ENCODE peak calls at places on chromosome 6, in eight cellular contexts. K, P, F, X, R, B, O and Q are unnamed samples.

GRCh38 chr6:17469006-17469972 is 75.9 kb downstream of the CAP2 start:
- DNase-seq in K (no peak), P (no peak), F (no peak), X (no peak), R (no peak), B (no peak), O (no peak), Q (no peak)

GRCh38 chr6:134676307-134677281 is 273.3 kb downstream of the ALDH8A1 start:
- DNase-seq in K (peak; percentile 59), P (no peak), F (peak; percentile 69), X (no peak), R (no peak), B (no peak), O (no peak), Q (no peak)

GRCh38 chr6:144477396-144477795 is 192.3 kb downstream of the UTRN start:
- DNase-seq in K (no peak), P (no peak), F (no peak), X (no peak), R (no peak), B (no peak), O (no peak), Q (no peak)

GRCh38 chr6:142946181-142946923 is 1.4 kb upstream of the HIVEP2 start:
- DNase-seq in K (peak; percentile 95), P (peak; percentile 77), F (peak; percentile 99), X (peak; percentile 100), R (peak; percentile 98), B (peak; percentile 91), O (peak; percentile 99), Q (peak; percentile 99)

GRCh38 chr6:169160855-169161560 is 92.6 kb downstream of the THBS2 start:
- DNase-seq in K (no peak), P (no peak), F (no peak), X (no peak), R (no peak), B (no peak), O (no peak), Q (peak; percentile 77)

GRCh38 chr6:151069641-151070040 is 170.1 kb upstream of the AKAP12 start:
- DNase-seq in K (no peak), P (no peak), F (no peak), X (no peak), R (no peak), B (no peak), O (no peak), Q (peak; percentile 77)

GRCh38 chr6:149080511-149080910 is 237.0 kb upstream of the TAB2 start:
- DNase-seq in K (no peak), P (no peak), F (no peak), X (no peak), R (no peak), B (no peak), O (no peak), Q (no peak)

GRCh38 chr6:82006027-82006738 is 241.4 kb downstream of the IBTK start:
- DNase-seq in K (no peak), P (peak; percentile 24), F (peak; percentile 23), X (peak; percentile 15), R (peak; percentile 10), B (peak; percentile 44), O (no peak), Q (no peak)

GRCh38 chr6:71419217-71419953 is 130.8 kb downstream of the OGFRL1 start:
- DNase-seq in K (no peak), P (no peak), F (no peak), X (no peak), R (peak; percentile 22), B (no peak), O (peak; percentile 24), Q (no peak)

GRCh38 chr6:110813813-110814487 is 1.3 kb downstream of the CDK19 start:
- DNase-seq in K (no peak), P (peak; percentile 66), F (peak; percentile 40), X (no peak), R (no peak), B (peak; percentile 17), O (no peak), Q (no peak)

GRCh38 chr6:10404799-10405524 is 9.9 kb downstream of the TFAP2A start:
- DNase-seq in K (no peak), P (no peak), F (no peak), X (no peak), R (no peak), B (no peak), O (no peak), Q (peak; percentile 87)

GRCh38 chr6:10406556-10406955 is 8.3 kb downstream of the TFAP2A start:
- DNase-seq in K (no peak), P (no peak), F (no peak), X (no peak), R (no peak), B (no peak), O (no peak), Q (no peak)

GRCh38 chr6:10409160-10409765 is 5.6 kb downstream of the TFAP2A start:
- DNase-seq in K (no peak), P (no peak), F (no peak), X (no peak), R (no peak), B (no peak), O (no peak), Q (no peak)

GRCh38 chr6:10407674-10408054 is 7.2 kb downstream of the TFAP2A start:
- DNase-seq in K (no peak), P (no peak), F (no peak), X (no peak), R (no peak), B (no peak), O (no peak), Q (no peak)

DNA sequence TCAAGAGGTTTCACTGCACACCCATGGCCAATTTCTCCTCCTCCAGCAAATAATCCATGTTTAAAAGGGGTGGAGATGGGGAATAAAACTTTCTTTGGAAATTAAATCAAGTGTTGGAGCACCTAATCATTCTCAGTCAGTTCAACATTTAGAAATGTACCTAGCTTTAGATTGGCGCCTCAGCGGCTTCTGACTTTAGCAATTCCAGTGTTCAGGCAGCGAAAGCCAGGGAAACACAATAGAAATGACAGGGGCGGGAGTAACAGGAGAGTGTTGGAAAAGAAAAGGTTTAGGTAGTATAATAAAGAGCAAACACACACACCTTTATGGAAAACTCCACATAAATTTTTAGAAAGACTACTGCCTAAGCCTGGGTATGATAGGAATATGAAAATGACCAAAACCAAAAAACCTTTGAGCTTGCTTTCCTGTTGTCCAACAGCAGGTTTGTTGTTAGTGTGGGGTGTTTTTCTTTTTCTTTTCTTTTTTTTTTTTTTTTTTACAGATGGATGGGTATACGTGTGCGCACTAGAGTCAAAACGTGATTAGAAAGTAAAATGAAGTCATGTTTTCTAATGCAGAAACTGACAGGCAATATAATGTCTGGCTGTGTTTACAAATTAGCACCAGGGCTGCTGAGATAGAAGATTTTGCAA is 7.7 kb downstream of the TFAP2A start:
- DNase-seq in K (no peak), P (no peak), F (no peak), X (no peak), R (no peak), B (peak; percentile 58), O (no peak), Q (peak; percentile 22)
- H3K4me3 ChIP-seq in K (no peak overlapping the region), P (no peak overlapping the region), F (no peak overlapping the region), X (no peak overlapping the region), R (no peak overlapping the region), B (no peak overlapping the region), O (no peak overlapping the region), Q (no peak overlapping the region)

GRCh38 chr6:170259301-170259700 is 31.6 kb downstream of the DLL1 start:
- DNase-seq in K (peak; percentile 21), P (no peak), F (no peak), X (no peak), R (no peak), B (no peak), O (no peak), Q (no peak)

GRCh38 chr6:170258395-170258794 is 32.5 kb downstream of the DLL1 start:
- DNase-seq in K (no peak), P (no peak), F (no peak), X (no peak), R (no peak), B (no peak), O (no peak), Q (no peak)

GRCh38 chr6:170262481-170263088 is 28.3 kb downstream of the DLL1 start:
- DNase-seq in K (no peak), P (no peak), F (no peak), X (no peak), R (no peak), B (no peak), O (no peak), Q (no peak)

GRCh38 chr6:170261643-170262480 is 29.0 kb downstream of the DLL1 start:
- DNase-seq in K (peak; percentile 4), P (no peak), F (no peak), X (no peak), R (no peak), B (no peak), O (no peak), Q (no peak)

DNA sequence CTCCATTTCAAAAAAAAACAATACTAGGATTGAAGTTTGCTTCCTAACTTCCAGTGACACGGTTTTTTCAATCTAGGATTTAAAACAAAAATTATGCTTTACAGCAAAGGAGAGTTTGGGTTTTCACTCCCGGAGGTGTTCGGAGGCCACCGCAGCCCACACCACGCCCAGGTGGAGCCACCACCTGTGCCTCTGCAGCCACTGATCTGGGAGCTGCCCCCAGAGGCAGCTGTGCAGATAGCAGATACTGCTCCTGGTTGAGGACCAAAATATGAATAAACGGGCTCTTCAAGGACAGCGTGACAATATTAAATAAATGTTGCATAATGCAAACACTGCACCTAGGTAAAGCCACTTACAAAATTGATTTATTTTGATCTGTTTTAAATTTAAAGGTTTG is 30.2 kb downstream of the DLL1 start:
- DNase-seq in K (no peak), P (peak; percentile 5), F (no peak), X (no peak), R (peak; percentile 53), B (no peak), O (no peak), Q (no peak)
- TF ChIP-seq CTCF in K (peak; percentile 37), P (peak; percentile 45), F (no peak), X (no peak), R (no peak), B (peak; percentile 16), O (no peak), Q (no peak)

DNA sequence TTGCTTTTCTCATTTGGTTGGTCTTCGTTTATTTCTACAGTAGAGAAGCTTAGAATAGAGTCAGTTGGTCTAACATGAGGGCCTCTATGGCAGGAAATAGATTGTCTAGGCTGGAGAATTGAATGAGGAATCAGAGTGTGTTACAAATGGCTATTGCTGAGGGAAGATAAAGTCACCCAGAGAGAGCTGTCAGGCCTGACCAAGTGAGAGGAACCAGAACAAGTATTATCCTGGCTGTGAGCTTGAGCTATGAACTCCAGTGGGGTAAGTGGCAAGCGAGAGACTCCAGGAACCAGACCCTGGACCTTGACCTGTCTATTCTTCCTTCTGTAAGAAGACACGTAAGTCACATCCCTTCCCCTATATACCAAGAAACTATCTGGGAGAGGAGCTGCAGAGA is 353.1 kb downstream of the CD83 start:
- DNase-seq in K (no peak), P (no peak), F (no peak), X (no peak), R (no peak), B (no peak), O (no peak), Q (no peak)
- H3K9me3 ChIP-seq in K (no peaks in the 10 kb centered on the region), P (peaks cover 25% of the 10 kb centered on the region), F (no peaks in the 10 kb centered on the region), X (no peaks in the 10 kb centered on the region), R (no peaks in the 10 kb centered on the region), B (no peaks in the 10 kb centered on the region), O (no peaks in the 10 kb centered on the region), Q (no peaks in the 10 kb centered on the region)

DNA sequence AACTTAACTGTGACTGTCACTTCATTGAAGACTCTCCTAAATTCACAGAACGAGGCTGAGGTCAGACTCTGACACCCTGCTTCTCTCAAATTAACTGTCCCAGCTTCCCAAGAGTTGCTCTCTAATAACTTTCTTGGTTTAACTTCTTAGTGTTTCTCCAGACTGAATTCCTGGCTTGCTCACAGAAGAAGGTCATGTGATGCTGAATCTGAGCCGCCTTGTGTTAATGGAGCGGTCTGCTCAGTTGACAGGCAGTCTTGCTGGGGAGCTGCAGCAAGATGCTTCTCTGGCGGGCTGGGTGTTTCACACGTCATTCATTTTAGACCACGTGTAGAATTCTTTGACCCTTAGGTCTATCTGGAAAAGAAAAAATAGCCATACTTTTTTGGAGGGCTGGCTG is 107.3 kb downstream of the FOXO3 start:
- DNase-seq in K (no peak), P (no peak), F (no peak), X (no peak), R (no peak), B (peak; percentile 41), O (peak; percentile 64), Q (no peak)
- H3K4me3 ChIP-seq in K (no peak overlapping the region), P (no peak overlapping the region), F (no peak overlapping the region), X (no peak overlapping the region), R (no peak overlapping the region), B (no peak overlapping the region), O (no peak overlapping the region), Q (no peak overlapping the region)